ENCODE peak calls at places on chromosomes 3 and 15, in four cellular contexts. One of them, this sample, is unnamed.

GRCh38 chr3:37029111-37029510 is 35.8 kb downstream of the MLH1 start:
- DNase-seq in CD4-positive, alpha-beta memory T cell: no peak
- DNase-seq in transverse colon: no peak
- DNase-seq in AML-193: no peak
- DNase-seq in this sample: no peak

GRCh38 chr3:128336337-128337156 is 130.1 kb downstream of the DNAJB8 start:
- DNase-seq in AML-193: no peak
- DNase-seq in transverse colon: no peak
- DNase-seq in CD4-positive, alpha-beta memory T cell: no peak
- DNase-seq in this sample: no peak

GRCh38 chr3:194661946-194662345 is 10.0 kb downstream of the LSG1 start:
- DNase-seq in AML-193: no peak
- DNase-seq in CD4-positive, alpha-beta memory T cell: no peak
- DNase-seq in transverse colon: no peak
- DNase-seq in this sample: no peak

GRCh38 chr3:9826815-9827574 is 16.8 kb downstream of the RPUSD3 start:
- DNase-seq in AML-193: peak
- DNase-seq in CD4-positive, alpha-beta memory T cell: peak
- DNase-seq in transverse colon: peak
- DNase-seq in this sample: peak

GRCh38 chr15:35986072-35986666 is 440.2 kb upstream of the DPH6 start:
- DNase-seq in transverse colon: no peak
- DNase-seq in AML-193: no peak
- DNase-seq in CD4-positive, alpha-beta memory T cell: no peak
- DNase-seq in this sample: no peak

GRCh38 chr3:9903238-9903624 is 583 bp downstream of the IL17RE start:
- DNase-seq in AML-193: no peak
- DNase-seq in CD4-positive, alpha-beta memory T cell: no peak
- DNase-seq in transverse colon: no peak
- DNase-seq in this sample: no peak

GRCh38 chr3:96259-96658 is 100.3 kb upstream of the CHL1 start:
- DNase-seq in CD4-positive, alpha-beta memory T cell: no peak
- DNase-seq in transverse colon: no peak
- DNase-seq in AML-193: no peak
- DNase-seq in this sample: no peak

GRCh38 chr3:64656544-64656943 is 31.3 kb downstream of the ADAMTS9 start:
- DNase-seq in transverse colon: no peak
- DNase-seq in CD4-positive, alpha-beta memory T cell: no peak
- DNase-seq in AML-193: no peak
- DNase-seq in this sample: no peak

GRCh38 chr3:62676686-62677271 is 198.4 kb downstream of the CADPS start:
- DNase-seq in CD4-positive, alpha-beta memory T cell: no peak
- DNase-seq in AML-193: no peak
- DNase-seq in transverse colon: no peak
- DNase-seq in this sample: no peak

GRCh38 chr15:66679657-66680108 is 22.4 kb upstream of the SMAD6 start:
- DNase-seq in AML-193: no peak
- DNase-seq in transverse colon: no peak
- DNase-seq in CD4-positive, alpha-beta memory T cell: no peak
- DNase-seq in this sample: no peak

GRCh38 chr3:117553461-117553860 is 843.9 kb downstream of the TUSC7 start:
- DNase-seq in AML-193: no peak
- DNase-seq in CD4-positive, alpha-beta memory T cell: no peak
- DNase-seq in transverse colon: no peak
- DNase-seq in this sample: no peak

GRCh38 chr3:150073031-150073430 is 102.3 kb upstream of the PFN2 start:
- DNase-seq in transverse colon: no peak
- DNase-seq in CD4-positive, alpha-beta memory T cell: no peak
- DNase-seq in AML-193: no peak
- DNase-seq in this sample: no peak

GRCh38 chr3:126085276-126085675 is 1.4 kb upstream of the SLC41A3 start:
- DNase-seq in transverse colon: no peak
- DNase-seq in CD4-positive, alpha-beta memory T cell: no peak
- DNase-seq in AML-193: no peak
- DNase-seq in this sample: no peak

GRCh38 chr3:57331078-57331477 is 38.6 kb upstream of the ASB14 start:
- DNase-seq in transverse colon: no peak
- DNase-seq in CD4-positive, alpha-beta memory T cell: no peak
- DNase-seq in AML-193: no peak
- DNase-seq in this sample: no peak

GRCh38 chr15:33137101-33137500 is 57.4 kb downstream of the FMN1 start:
- DNase-seq in CD4-positive, alpha-beta memory T cell: no peak
- DNase-seq in AML-193: no peak
- DNase-seq in transverse colon: no peak
- DNase-seq in this sample: no peak

GRCh38 chr3:138950006-138950644 is 3.1 kb downstream of the FOXL2NB start:
- DNase-seq in AML-193: no peak
- DNase-seq in CD4-positive, alpha-beta memory T cell: no peak
- DNase-seq in transverse colon: no peak
- DNase-seq in this sample: no peak

GRCh38 chr15:55660153-55660552 is 72.0 kb upstream of the PYGO1 start:
- DNase-seq in AML-193: no peak
- DNase-seq in transverse colon: no peak
- DNase-seq in CD4-positive, alpha-beta memory T cell: no peak
- DNase-seq in this sample: no peak

GRCh38 chr3:126971891-126972351 is 11.0 kb upstream of the PLXNA1 start:
- DNase-seq in transverse colon: peak
- DNase-seq in AML-193: no peak
- DNase-seq in CD4-positive, alpha-beta memory T cell: no peak
- DNase-seq in this sample: no peak

GRCh38 chr15:60444289-60444912 is 34.5 kb downstream of the ICE2 start:
- DNase-seq in CD4-positive, alpha-beta memory T cell: no peak
- DNase-seq in transverse colon: no peak
- DNase-seq in AML-193: peak
- DNase-seq in this sample: no peak

GRCh38 chr3:10514407-10515069 is 9.2 kb upstream of the ATP2B2 start:
- DNase-seq in AML-193: no peak
- DNase-seq in CD4-positive, alpha-beta memory T cell: no peak
- DNase-seq in transverse colon: no peak
- DNase-seq in this sample: no peak

GRCh38 chr15:31840849-31841476 is 189.4 kb upstream of the CHRNA7 start:
- DNase-seq in transverse colon: no peak
- DNase-seq in CD4-positive, alpha-beta memory T cell: no peak
- DNase-seq in AML-193: no peak
- DNase-seq in this sample: no peak